ENCODE peak calls at places on chromosome 5, in ten cellular contexts. One of them, this sample, is unnamed.

GRCh38 chr5:78650562-78650930 is 2.0 kb upstream of the LHFPL2 start:
- DNase-seq in RWPE1: no peak
- DNase-seq in glutamatergic neuron: no peak
- DNase-seq in activated naive CD4-positive, alpha-beta T cell treated with anti-CD3 and anti-CD28 coated beads for 36 hours: no peak
- DNase-seq in ELR: no peak
- DNase-seq in activated CD8-positive, alpha-beta T cell treated with anti-CD3 and anti-CD28 coated beads, Interleukin-2, amount 10 ng/mL, durations not matched to agents 7 days and 5 days: no peak
- DNase-seq in GDM1: no peak
- DNase-seq in activated CD8-positive, alpha-beta memory T cell treated with anti-CD3 and anti-CD28 coated beads, Interleukin-2, amount 50 U/mL, for 48 hours: no peak
- DNase-seq in IMR-90: no peak
- DNase-seq in effector CD4-positive, alpha-beta T cell: no peak
- DNase-seq in this sample: no peak

GRCh38 chr5:107469485-107469884 is 201.3 kb downstream of the EFNA5 start:
- DNase-seq in RWPE1: peak
- DNase-seq in glutamatergic neuron: no peak
- DNase-seq in activated naive CD4-positive, alpha-beta T cell treated with anti-CD3 and anti-CD28 coated beads for 36 hours: no peak
- DNase-seq in ELR: peak
- DNase-seq in activated CD8-positive, alpha-beta T cell treated with anti-CD3 and anti-CD28 coated beads, Interleukin-2, amount 10 ng/mL, durations not matched to agents 7 days and 5 days: no peak
- DNase-seq in GDM1: no peak
- DNase-seq in activated CD8-positive, alpha-beta memory T cell treated with anti-CD3 and anti-CD28 coated beads, Interleukin-2, amount 50 U/mL, for 48 hours: no peak
- DNase-seq in IMR-90: peak
- DNase-seq in effector CD4-positive, alpha-beta T cell: no peak
- DNase-seq in this sample: peak

GRCh38 chr5:150672237-150672883 is 11.3 kb downstream of the MYOZ3 start:
- DNase-seq in RWPE1: peak
- DNase-seq in glutamatergic neuron: no peak
- DNase-seq in activated naive CD4-positive, alpha-beta T cell treated with anti-CD3 and anti-CD28 coated beads for 36 hours: peak
- DNase-seq in ELR: peak
- DNase-seq in activated CD8-positive, alpha-beta T cell treated with anti-CD3 and anti-CD28 coated beads, Interleukin-2, amount 10 ng/mL, durations not matched to agents 7 days and 5 days: peak
- DNase-seq in GDM1: peak
- DNase-seq in activated CD8-positive, alpha-beta memory T cell treated with anti-CD3 and anti-CD28 coated beads, Interleukin-2, amount 50 U/mL, for 48 hours: peak
- DNase-seq in IMR-90: no peak
- DNase-seq in effector CD4-positive, alpha-beta T cell: no peak
- DNase-seq in this sample: no peak

GRCh38 chr5:77204967-77205366 is 5.5 kb upstream of the PDE8B start:
- DNase-seq in RWPE1: no peak
- DNase-seq in glutamatergic neuron: no peak
- DNase-seq in activated naive CD4-positive, alpha-beta T cell treated with anti-CD3 and anti-CD28 coated beads for 36 hours: no peak
- DNase-seq in ELR: no peak
- DNase-seq in activated CD8-positive, alpha-beta T cell treated with anti-CD3 and anti-CD28 coated beads, Interleukin-2, amount 10 ng/mL, durations not matched to agents 7 days and 5 days: no peak
- DNase-seq in GDM1: no peak
- DNase-seq in activated CD8-positive, alpha-beta memory T cell treated with anti-CD3 and anti-CD28 coated beads, Interleukin-2, amount 50 U/mL, for 48 hours: no peak
- DNase-seq in IMR-90: no peak
- DNase-seq in effector CD4-positive, alpha-beta T cell: no peak
- DNase-seq in this sample: no peak

GRCh38 chr5:174284873-174285272 is 239.4 kb downstream of the NSG2 start:
- DNase-seq in RWPE1: no peak
- DNase-seq in glutamatergic neuron: no peak
- DNase-seq in activated naive CD4-positive, alpha-beta T cell treated with anti-CD3 and anti-CD28 coated beads for 36 hours: no peak
- DNase-seq in ELR: no peak
- DNase-seq in activated CD8-positive, alpha-beta T cell treated with anti-CD3 and anti-CD28 coated beads, Interleukin-2, amount 10 ng/mL, durations not matched to agents 7 days and 5 days: no peak
- DNase-seq in GDM1: no peak
- DNase-seq in activated CD8-positive, alpha-beta memory T cell treated with anti-CD3 and anti-CD28 coated beads, Interleukin-2, amount 50 U/mL, for 48 hours: no peak
- DNase-seq in IMR-90: no peak
- DNase-seq in effector CD4-positive, alpha-beta T cell: no peak
- DNase-seq in this sample: no peak

GRCh38 chr5:58235279-58235678 is 224.6 kb downstream of the PLK2 start:
- DNase-seq in RWPE1: peak
- DNase-seq in glutamatergic neuron: no peak
- DNase-seq in activated naive CD4-positive, alpha-beta T cell treated with anti-CD3 and anti-CD28 coated beads for 36 hours: no peak
- DNase-seq in ELR: no peak
- DNase-seq in activated CD8-positive, alpha-beta T cell treated with anti-CD3 and anti-CD28 coated beads, Interleukin-2, amount 10 ng/mL, durations not matched to agents 7 days and 5 days: no peak
- DNase-seq in GDM1: no peak
- DNase-seq in activated CD8-positive, alpha-beta memory T cell treated with anti-CD3 and anti-CD28 coated beads, Interleukin-2, amount 50 U/mL, for 48 hours: no peak
- DNase-seq in IMR-90: peak
- DNase-seq in effector CD4-positive, alpha-beta T cell: no peak
- DNase-seq in this sample: no peak

GRCh38 chr5:35332551-35332950 is 102.3 kb upstream of the PRLR start:
- DNase-seq in RWPE1: no peak
- DNase-seq in glutamatergic neuron: no peak
- DNase-seq in activated naive CD4-positive, alpha-beta T cell treated with anti-CD3 and anti-CD28 coated beads for 36 hours: no peak
- DNase-seq in ELR: no peak
- DNase-seq in activated CD8-positive, alpha-beta T cell treated with anti-CD3 and anti-CD28 coated beads, Interleukin-2, amount 10 ng/mL, durations not matched to agents 7 days and 5 days: no peak
- DNase-seq in GDM1: no peak
- DNase-seq in activated CD8-positive, alpha-beta memory T cell treated with anti-CD3 and anti-CD28 coated beads, Interleukin-2, amount 50 U/mL, for 48 hours: no peak
- DNase-seq in IMR-90: no peak
- DNase-seq in effector CD4-positive, alpha-beta T cell: no peak
- DNase-seq in this sample: no peak

GRCh38 chr5:62942384-62942783 is 363.8 kb downstream of the LRRC70 start:
- DNase-seq in RWPE1: no peak
- DNase-seq in glutamatergic neuron: no peak
- DNase-seq in activated naive CD4-positive, alpha-beta T cell treated with anti-CD3 and anti-CD28 coated beads for 36 hours: no peak
- DNase-seq in ELR: peak
- DNase-seq in activated CD8-positive, alpha-beta T cell treated with anti-CD3 and anti-CD28 coated beads, Interleukin-2, amount 10 ng/mL, durations not matched to agents 7 days and 5 days: no peak
- DNase-seq in GDM1: no peak
- DNase-seq in activated CD8-positive, alpha-beta memory T cell treated with anti-CD3 and anti-CD28 coated beads, Interleukin-2, amount 50 U/mL, for 48 hours: no peak
- DNase-seq in IMR-90: no peak
- DNase-seq in effector CD4-positive, alpha-beta T cell: no peak
- DNase-seq in this sample: no peak

GRCh38 chr5:123795688-123796087 is 283.7 kb downstream of the CSNK1G3 start:
- DNase-seq in RWPE1: no peak
- DNase-seq in glutamatergic neuron: no peak
- DNase-seq in activated naive CD4-positive, alpha-beta T cell treated with anti-CD3 and anti-CD28 coated beads for 36 hours: no peak
- DNase-seq in ELR: no peak
- DNase-seq in activated CD8-positive, alpha-beta T cell treated with anti-CD3 and anti-CD28 coated beads, Interleukin-2, amount 10 ng/mL, durations not matched to agents 7 days and 5 days: no peak
- DNase-seq in GDM1: no peak
- DNase-seq in activated CD8-positive, alpha-beta memory T cell treated with anti-CD3 and anti-CD28 coated beads, Interleukin-2, amount 50 U/mL, for 48 hours: no peak
- DNase-seq in IMR-90: peak
- DNase-seq in effector CD4-positive, alpha-beta T cell: no peak
- DNase-seq in this sample: no peak

GRCh38 chr5:123088031-123088805 is 823 bp upstream of the PRDM6 start:
- DNase-seq in RWPE1: no peak
- DNase-seq in glutamatergic neuron: peak
- DNase-seq in activated naive CD4-positive, alpha-beta T cell treated with anti-CD3 and anti-CD28 coated beads for 36 hours: no peak
- DNase-seq in ELR: no peak
- DNase-seq in activated CD8-positive, alpha-beta T cell treated with anti-CD3 and anti-CD28 coated beads, Interleukin-2, amount 10 ng/mL, durations not matched to agents 7 days and 5 days: no peak
- DNase-seq in GDM1: no peak
- DNase-seq in activated CD8-positive, alpha-beta memory T cell treated with anti-CD3 and anti-CD28 coated beads, Interleukin-2, amount 50 U/mL, for 48 hours: no peak
- DNase-seq in IMR-90: no peak
- DNase-seq in effector CD4-positive, alpha-beta T cell: no peak
- DNase-seq in this sample: no peak

GRCh38 chr5:73448072-73448432 is 525 bp downstream of the FOXD1 start:
- DNase-seq in RWPE1: no peak
- DNase-seq in glutamatergic neuron: peak
- DNase-seq in activated naive CD4-positive, alpha-beta T cell treated with anti-CD3 and anti-CD28 coated beads for 36 hours: peak
- DNase-seq in ELR: no peak
- DNase-seq in activated CD8-positive, alpha-beta T cell treated with anti-CD3 and anti-CD28 coated beads, Interleukin-2, amount 10 ng/mL, durations not matched to agents 7 days and 5 days: no peak
- DNase-seq in GDM1: no peak
- DNase-seq in activated CD8-positive, alpha-beta memory T cell treated with anti-CD3 and anti-CD28 coated beads, Interleukin-2, amount 50 U/mL, for 48 hours: peak
- DNase-seq in IMR-90: no peak
- DNase-seq in effector CD4-positive, alpha-beta T cell: no peak
- DNase-seq in this sample: no peak

GRCh38 chr5:143207563-143208364 is 195.7 kb downstream of the NR3C1 start:
- DNase-seq in RWPE1: no peak
- DNase-seq in glutamatergic neuron: no peak
- DNase-seq in activated naive CD4-positive, alpha-beta T cell treated with anti-CD3 and anti-CD28 coated beads for 36 hours: no peak
- DNase-seq in ELR: no peak
- DNase-seq in activated CD8-positive, alpha-beta T cell treated with anti-CD3 and anti-CD28 coated beads, Interleukin-2, amount 10 ng/mL, durations not matched to agents 7 days and 5 days: no peak
- DNase-seq in GDM1: no peak
- DNase-seq in activated CD8-positive, alpha-beta memory T cell treated with anti-CD3 and anti-CD28 coated beads, Interleukin-2, amount 50 U/mL, for 48 hours: no peak
- DNase-seq in IMR-90: peak
- DNase-seq in effector CD4-positive, alpha-beta T cell: no peak
- DNase-seq in this sample: no peak

GRCh38 chr5:83654427-83654994 is 66.1 kb downstream of the HAPLN1 start:
- DNase-seq in RWPE1: peak
- DNase-seq in glutamatergic neuron: no peak
- DNase-seq in activated naive CD4-positive, alpha-beta T cell treated with anti-CD3 and anti-CD28 coated beads for 36 hours: no peak
- DNase-seq in ELR: no peak
- DNase-seq in activated CD8-positive, alpha-beta T cell treated with anti-CD3 and anti-CD28 coated beads, Interleukin-2, amount 10 ng/mL, durations not matched to agents 7 days and 5 days: no peak
- DNase-seq in GDM1: no peak
- DNase-seq in activated CD8-positive, alpha-beta memory T cell treated with anti-CD3 and anti-CD28 coated beads, Interleukin-2, amount 50 U/mL, for 48 hours: no peak
- DNase-seq in IMR-90: no peak
- DNase-seq in effector CD4-positive, alpha-beta T cell: no peak
- DNase-seq in this sample: no peak

GRCh38 chr5:133838286-133838685 is 130.1 kb downstream of the C5orf15 start:
- DNase-seq in RWPE1: no peak
- DNase-seq in glutamatergic neuron: no peak
- DNase-seq in activated naive CD4-positive, alpha-beta T cell treated with anti-CD3 and anti-CD28 coated beads for 36 hours: no peak
- DNase-seq in ELR: no peak
- DNase-seq in activated CD8-positive, alpha-beta T cell treated with anti-CD3 and anti-CD28 coated beads, Interleukin-2, amount 10 ng/mL, durations not matched to agents 7 days and 5 days: no peak
- DNase-seq in GDM1: no peak
- DNase-seq in activated CD8-positive, alpha-beta memory T cell treated with anti-CD3 and anti-CD28 coated beads, Interleukin-2, amount 50 U/mL, for 48 hours: no peak
- DNase-seq in IMR-90: no peak
- DNase-seq in effector CD4-positive, alpha-beta T cell: no peak
- DNase-seq in this sample: no peak

GRCh38 chr5:175893466-175893865 is 22.1 kb downstream of the CPLX2 start:
- DNase-seq in RWPE1: no peak
- DNase-seq in glutamatergic neuron: no peak
- DNase-seq in activated naive CD4-positive, alpha-beta T cell treated with anti-CD3 and anti-CD28 coated beads for 36 hours: no peak
- DNase-seq in ELR: no peak
- DNase-seq in activated CD8-positive, alpha-beta T cell treated with anti-CD3 and anti-CD28 coated beads, Interleukin-2, amount 10 ng/mL, durations not matched to agents 7 days and 5 days: no peak
- DNase-seq in GDM1: no peak
- DNase-seq in activated CD8-positive, alpha-beta memory T cell treated with anti-CD3 and anti-CD28 coated beads, Interleukin-2, amount 50 U/mL, for 48 hours: no peak
- DNase-seq in IMR-90: no peak
- DNase-seq in effector CD4-positive, alpha-beta T cell: no peak
- DNase-seq in this sample: no peak

GRCh38 chr5:120160120-120160895 is 303.8 kb upstream of the PRR16 start:
- DNase-seq in RWPE1: peak
- DNase-seq in glutamatergic neuron: no peak
- DNase-seq in activated naive CD4-positive, alpha-beta T cell treated with anti-CD3 and anti-CD28 coated beads for 36 hours: no peak
- DNase-seq in ELR: peak
- DNase-seq in activated CD8-positive, alpha-beta T cell treated with anti-CD3 and anti-CD28 coated beads, Interleukin-2, amount 10 ng/mL, durations not matched to agents 7 days and 5 days: no peak
- DNase-seq in GDM1: no peak
- DNase-seq in activated CD8-positive, alpha-beta memory T cell treated with anti-CD3 and anti-CD28 coated beads, Interleukin-2, amount 50 U/mL, for 48 hours: no peak
- DNase-seq in IMR-90: peak
- DNase-seq in effector CD4-positive, alpha-beta T cell: no peak
- DNase-seq in this sample: no peak

GRCh38 chr5:55720188-55720703 is 8.1 kb upstream of the SLC38A9 start:
- DNase-seq in RWPE1: no peak
- DNase-seq in glutamatergic neuron: no peak
- DNase-seq in activated naive CD4-positive, alpha-beta T cell treated with anti-CD3 and anti-CD28 coated beads for 36 hours: no peak
- DNase-seq in ELR: no peak
- DNase-seq in activated CD8-positive, alpha-beta T cell treated with anti-CD3 and anti-CD28 coated beads, Interleukin-2, amount 10 ng/mL, durations not matched to agents 7 days and 5 days: no peak
- DNase-seq in GDM1: no peak
- DNase-seq in activated CD8-positive, alpha-beta memory T cell treated with anti-CD3 and anti-CD28 coated beads, Interleukin-2, amount 50 U/mL, for 48 hours: no peak
- DNase-seq in IMR-90: no peak
- DNase-seq in effector CD4-positive, alpha-beta T cell: no peak
- DNase-seq in this sample: no peak

GRCh38 chr5:32776203-32776602 is 65.1 kb downstream of the NPR3 start:
- DNase-seq in RWPE1: no peak
- DNase-seq in glutamatergic neuron: no peak
- DNase-seq in activated naive CD4-positive, alpha-beta T cell treated with anti-CD3 and anti-CD28 coated beads for 36 hours: no peak
- DNase-seq in ELR: no peak
- DNase-seq in activated CD8-positive, alpha-beta T cell treated with anti-CD3 and anti-CD28 coated beads, Interleukin-2, amount 10 ng/mL, durations not matched to agents 7 days and 5 days: no peak
- DNase-seq in GDM1: no peak
- DNase-seq in activated CD8-positive, alpha-beta memory T cell treated with anti-CD3 and anti-CD28 coated beads, Interleukin-2, amount 50 U/mL, for 48 hours: no peak
- DNase-seq in IMR-90: no peak
- DNase-seq in effector CD4-positive, alpha-beta T cell: no peak
- DNase-seq in this sample: no peak

GRCh38 chr5:72814104-72814503 is 2.4 kb upstream of the TNPO1 start:
- DNase-seq in RWPE1: no peak
- DNase-seq in glutamatergic neuron: no peak
- DNase-seq in activated naive CD4-positive, alpha-beta T cell treated with anti-CD3 and anti-CD28 coated beads for 36 hours: no peak
- DNase-seq in ELR: no peak
- DNase-seq in activated CD8-positive, alpha-beta T cell treated with anti-CD3 and anti-CD28 coated beads, Interleukin-2, amount 10 ng/mL, durations not matched to agents 7 days and 5 days: no peak
- DNase-seq in GDM1: no peak
- DNase-seq in activated CD8-positive, alpha-beta memory T cell treated with anti-CD3 and anti-CD28 coated beads, Interleukin-2, amount 50 U/mL, for 48 hours: no peak
- DNase-seq in IMR-90: no peak
- DNase-seq in effector CD4-positive, alpha-beta T cell: no peak
- DNase-seq in this sample: no peak

GRCh38 chr5:56246769-56247168 is 13.6 kb upstream of the ANKRD55 start:
- DNase-seq in RWPE1: no peak
- DNase-seq in glutamatergic neuron: no peak
- DNase-seq in activated naive CD4-positive, alpha-beta T cell treated with anti-CD3 and anti-CD28 coated beads for 36 hours: no peak
- DNase-seq in ELR: no peak
- DNase-seq in activated CD8-positive, alpha-beta T cell treated with anti-CD3 and anti-CD28 coated beads, Interleukin-2, amount 10 ng/mL, durations not matched to agents 7 days and 5 days: no peak
- DNase-seq in GDM1: no peak
- DNase-seq in activated CD8-positive, alpha-beta memory T cell treated with anti-CD3 and anti-CD28 coated beads, Interleukin-2, amount 50 U/mL, for 48 hours: no peak
- DNase-seq in IMR-90: no peak
- DNase-seq in effector CD4-positive, alpha-beta T cell: no peak
- DNase-seq in this sample: no peak

GRCh38 chr5:77210091-77211012 is at the start of gene PDE8B:
- DNase-seq in RWPE1: no peak
- DNase-seq in glutamatergic neuron: no peak
- DNase-seq in activated naive CD4-positive, alpha-beta T cell treated with anti-CD3 and anti-CD28 coated beads for 36 hours: no peak
- DNase-seq in ELR: peak
- DNase-seq in activated CD8-positive, alpha-beta T cell treated with anti-CD3 and anti-CD28 coated beads, Interleukin-2, amount 10 ng/mL, durations not matched to agents 7 days and 5 days: no peak
- DNase-seq in GDM1: no peak
- DNase-seq in activated CD8-positive, alpha-beta memory T cell treated with anti-CD3 and anti-CD28 coated beads, Interleukin-2, amount 50 U/mL, for 48 hours: no peak
- DNase-seq in IMR-90: no peak
- DNase-seq in effector CD4-positive, alpha-beta T cell: no peak
- DNase-seq in this sample: no peak

GRCh38 chr5:14671414-14671813 is 6.9 kb downstream of the OTULIN start:
- DNase-seq in RWPE1: no peak
- DNase-seq in glutamatergic neuron: no peak
- DNase-seq in activated naive CD4-positive, alpha-beta T cell treated with anti-CD3 and anti-CD28 coated beads for 36 hours: no peak
- DNase-seq in ELR: no peak
- DNase-seq in activated CD8-positive, alpha-beta T cell treated with anti-CD3 and anti-CD28 coated beads, Interleukin-2, amount 10 ng/mL, durations not matched to agents 7 days and 5 days: no peak
- DNase-seq in GDM1: no peak
- DNase-seq in activated CD8-positive, alpha-beta memory T cell treated with anti-CD3 and anti-CD28 coated beads, Interleukin-2, amount 50 U/mL, for 48 hours: no peak
- DNase-seq in IMR-90: peak
- DNase-seq in effector CD4-positive, alpha-beta T cell: no peak
- DNase-seq in this sample: no peak

GRCh38 chr5:78537821-78538220 is 110.8 kb downstream of the LHFPL2 start:
- DNase-seq in RWPE1: peak
- DNase-seq in glutamatergic neuron: no peak
- DNase-seq in activated naive CD4-positive, alpha-beta T cell treated with anti-CD3 and anti-CD28 coated beads for 36 hours: no peak
- DNase-seq in ELR: peak
- DNase-seq in activated CD8-positive, alpha-beta T cell treated with anti-CD3 and anti-CD28 coated beads, Interleukin-2, amount 10 ng/mL, durations not matched to agents 7 days and 5 days: no peak
- DNase-seq in GDM1: no peak
- DNase-seq in activated CD8-positive, alpha-beta memory T cell treated with anti-CD3 and anti-CD28 coated beads, Interleukin-2, amount 50 U/mL, for 48 hours: no peak
- DNase-seq in IMR-90: peak
- DNase-seq in effector CD4-positive, alpha-beta T cell: no peak
- DNase-seq in this sample: peak

GRCh38 chr5:172913117-172913850 is 45.9 kb upstream of the RPL26L1 start:
- DNase-seq in RWPE1: no peak
- DNase-seq in glutamatergic neuron: no peak
- DNase-seq in activated naive CD4-positive, alpha-beta T cell treated with anti-CD3 and anti-CD28 coated beads for 36 hours: no peak
- DNase-seq in ELR: no peak
- DNase-seq in activated CD8-positive, alpha-beta T cell treated with anti-CD3 and anti-CD28 coated beads, Interleukin-2, amount 10 ng/mL, durations not matched to agents 7 days and 5 days: no peak
- DNase-seq in GDM1: no peak
- DNase-seq in activated CD8-positive, alpha-beta memory T cell treated with anti-CD3 and anti-CD28 coated beads, Interleukin-2, amount 50 U/mL, for 48 hours: no peak
- DNase-seq in IMR-90: no peak
- DNase-seq in effector CD4-positive, alpha-beta T cell: no peak
- DNase-seq in this sample: no peak

GRCh38 chr5:685262-686171 is 7.6 kb downstream of the TPPP start:
- DNase-seq in RWPE1: no peak
- DNase-seq in glutamatergic neuron: peak
- DNase-seq in activated naive CD4-positive, alpha-beta T cell treated with anti-CD3 and anti-CD28 coated beads for 36 hours: no peak
- DNase-seq in ELR: no peak
- DNase-seq in activated CD8-positive, alpha-beta T cell treated with anti-CD3 and anti-CD28 coated beads, Interleukin-2, amount 10 ng/mL, durations not matched to agents 7 days and 5 days: peak
- DNase-seq in GDM1: no peak
- DNase-seq in activated CD8-positive, alpha-beta memory T cell treated with anti-CD3 and anti-CD28 coated beads, Interleukin-2, amount 50 U/mL, for 48 hours: peak
- DNase-seq in IMR-90: no peak
- DNase-seq in effector CD4-positive, alpha-beta T cell: no peak
- DNase-seq in this sample: no peak

GRCh38 chr5:32628049-32628803 is 42.9 kb downstream of the SUB1 start:
- DNase-seq in RWPE1: no peak
- DNase-seq in glutamatergic neuron: no peak
- DNase-seq in activated naive CD4-positive, alpha-beta T cell treated with anti-CD3 and anti-CD28 coated beads for 36 hours: no peak
- DNase-seq in ELR: no peak
- DNase-seq in activated CD8-positive, alpha-beta T cell treated with anti-CD3 and anti-CD28 coated beads, Interleukin-2, amount 10 ng/mL, durations not matched to agents 7 days and 5 days: no peak
- DNase-seq in GDM1: no peak
- DNase-seq in activated CD8-positive, alpha-beta memory T cell treated with anti-CD3 and anti-CD28 coated beads, Interleukin-2, amount 50 U/mL, for 48 hours: no peak
- DNase-seq in IMR-90: peak
- DNase-seq in effector CD4-positive, alpha-beta T cell: no peak
- DNase-seq in this sample: no peak

GRCh38 chr5:78630047-78630446 is 18.5 kb downstream of the LHFPL2 start:
- DNase-seq in RWPE1: no peak
- DNase-seq in glutamatergic neuron: no peak
- DNase-seq in activated naive CD4-positive, alpha-beta T cell treated with anti-CD3 and anti-CD28 coated beads for 36 hours: no peak
- DNase-seq in ELR: no peak
- DNase-seq in activated CD8-positive, alpha-beta T cell treated with anti-CD3 and anti-CD28 coated beads, Interleukin-2, amount 10 ng/mL, durations not matched to agents 7 days and 5 days: no peak
- DNase-seq in GDM1: no peak
- DNase-seq in activated CD8-positive, alpha-beta memory T cell treated with anti-CD3 and anti-CD28 coated beads, Interleukin-2, amount 50 U/mL, for 48 hours: no peak
- DNase-seq in IMR-90: no peak
- DNase-seq in effector CD4-positive, alpha-beta T cell: no peak
- DNase-seq in this sample: no peak

GRCh38 chr5:167592114-167592513 is 699.3 kb upstream of the WWC1 start:
- DNase-seq in RWPE1: no peak
- DNase-seq in glutamatergic neuron: no peak
- DNase-seq in activated naive CD4-positive, alpha-beta T cell treated with anti-CD3 and anti-CD28 coated beads for 36 hours: no peak
- DNase-seq in ELR: no peak
- DNase-seq in activated CD8-positive, alpha-beta T cell treated with anti-CD3 and anti-CD28 coated beads, Interleukin-2, amount 10 ng/mL, durations not matched to agents 7 days and 5 days: no peak
- DNase-seq in GDM1: no peak
- DNase-seq in activated CD8-positive, alpha-beta memory T cell treated with anti-CD3 and anti-CD28 coated beads, Interleukin-2, amount 50 U/mL, for 48 hours: no peak
- DNase-seq in IMR-90: no peak
- DNase-seq in effector CD4-positive, alpha-beta T cell: no peak
- DNase-seq in this sample: no peak

This sample was measured in SW 1271.